ENCODE peak calls at places on chromosomes 16 and 17, in four cellular contexts. J is Peyer's patch, T is fibroblast of lung, I is thoracic aorta. E is an unnamed sample.

GRCh38 chr16:58421529-58421928 is 29.3 kb downstream of the GINS3 start:
- DNase-seq in I (no peak), J (no peak), T (no peak), E (no peak)

GRCh38 chr16:66093217-66093616 is 273.3 kb upstream of the CDH5 start:
- DNase-seq in T (peak; percentile 28), I (no peak), J (no peak), E (no peak)

GRCh38 chr17:30091771-30092170 is 24.8 kb upstream of the NSRP1 start:
- DNase-seq in T (peak; percentile 72), I (no peak), J (no peak), E (no peak)

GRCh38 chr17:81713556-81714411 is 1.7 kb downstream of the SLC25A10 start:
- DNase-seq in T (no peak), J (peak; percentile 87), I (no peak), E (no peak)

GRCh38 chr16:1920727-1921155 is 2.5 kb upstream of the HS3ST6 start:
- DNase-seq in T (peak; percentile 4), J (no peak), I (no peak), E (no peak)

GRCh38 chr17:16886655-16887322 is 85.1 kb downstream of the TNFRSF13B start:
- DNase-seq in T (no peak), I (no peak), J (no peak), E (no peak)

GRCh38 chr17:40556198-40556661 is 9.0 kb downstream of the CCR7 start:
- DNase-seq in I (no peak), J (no peak), T (no peak), E (no peak)

GRCh38 chr16:14449790-14450463 is 180.1 kb downstream of the PARN start:
- DNase-seq in I (no peak), J (no peak), T (no peak), E (no peak)

GRCh38 chr16:11379420-11379819 is 34.2 kb downstream of the RMI2 start:
- DNase-seq in T (no peak), I (no peak), J (no peak), E (no peak)

GRCh38 chr16:83023640-83024039 is 396.9 kb downstream of the CDH13 start:
- DNase-seq in J (no peak), T (no peak), I (no peak), E (no peak)

GRCh38 chr16:80962879-80963278 is 43.8 kb downstream of the CMC2 start:
- DNase-seq in I (no peak), J (no peak), T (no peak), E (no peak)

GRCh38 chr16:79042886-79043285 is 557.7 kb downstream of the MAF start:
- DNase-seq in I (no peak), T (no peak), J (no peak), E (peak; percentile 66)

GRCh38 chr17:44467108-44467507 is 36.1 kb downstream of the GPATCH8 start:
- DNase-seq in J (no peak), I (no peak), T (no peak), E (no peak)

GRCh38 chr16:1977875-1978268 is 3.4 kb downstream of the NOXO1 start:
- DNase-seq in I (no peak), J (no peak), T (no peak), E (no peak)

GRCh38 chr17:70523407-70523806 is 354.1 kb downstream of the KCNJ2 start:
- DNase-seq in J (no peak), T (no peak), I (no peak), E (no peak)

GRCh38 chr17:69287168-69287567 is 39.8 kb downstream of the ABCA5 start:
- DNase-seq in J (no peak), T (peak; percentile 15), I (no peak), E (no peak)

GRCh38 chr16:28192811-28193529 is 18.8 kb downstream of the XPO6 start:
- DNase-seq in I (no peak), J (no peak), T (no peak), E (peak; percentile 81)
- H3K4me3 ChIP-seq in I (no peak overlapping the region), J (peak overlapping the region; percentile 21), T (no peak overlapping the region), E (peak overlapping the region; percentile 53)

DNA sequence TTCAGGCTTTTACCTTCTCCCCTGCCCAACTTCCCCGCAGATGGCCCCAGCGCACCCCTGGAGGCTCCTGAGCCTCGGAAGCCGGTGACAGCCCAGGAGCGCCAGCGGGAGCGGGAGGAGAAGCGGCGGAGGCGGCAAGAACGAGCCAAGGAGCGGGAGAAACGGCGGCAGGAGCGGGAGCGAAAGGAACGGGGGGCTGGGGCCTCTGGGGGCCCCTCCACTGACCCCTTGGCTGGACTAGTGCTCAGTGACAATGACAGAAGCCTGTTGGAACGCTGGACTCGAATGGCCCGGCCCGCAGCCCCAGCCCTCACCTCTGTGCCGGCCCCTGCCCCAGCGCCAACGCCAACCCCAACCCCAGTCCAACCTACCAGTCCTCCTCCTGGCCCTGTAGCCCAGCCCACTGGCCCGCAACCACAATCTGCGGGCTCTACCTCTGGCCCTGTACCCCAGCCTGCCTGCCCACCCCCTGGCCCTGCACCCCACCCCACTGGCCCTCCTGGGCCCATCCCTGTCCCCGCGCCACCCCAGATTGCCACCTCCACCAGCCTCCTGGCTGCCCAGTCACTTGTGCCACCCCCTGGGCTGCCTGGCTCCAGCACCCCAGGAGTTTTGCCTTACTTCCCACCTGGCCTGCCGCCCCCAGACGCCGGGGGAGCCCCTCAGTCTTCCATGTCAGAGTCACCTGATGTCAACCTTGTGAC is 3.6 kb downstream of the MAPK7 start:
- DNase-seq in J (no peak), I (no peak), T (no peak), E (no peak)
- H3K27ac ChIP-seq in J (peak overlapping the region; percentile 23), I (peak overlapping the region; percentile 34), T (no peak overlapping the region), E (no peak overlapping the region)

GRCh38 chr17:67831268-67831667 is 6.0 kb downstream of the BPTF start:
- DNase-seq in T (no peak), J (no peak), I (no peak), E (no peak)

GRCh38 chr17:67830440-67830839 is 5.1 kb downstream of the BPTF start:
- DNase-seq in J (no peak), T (no peak), I (no peak), E (no peak)

GRCh38 chr17:67833946-67834631 is 8.8 kb downstream of the BPTF start:
- DNase-seq in T (no peak), I (no peak), J (no peak), E (no peak)

GRCh38 chr17:67834634-67835033 is 9.3 kb downstream of the BPTF start:
- DNase-seq in T (no peak), I (no peak), J (no peak), E (no peak)

GRCh38 chr17:67833134-67833533 is 7.8 kb downstream of the BPTF start:
- DNase-seq in T (no peak), I (no peak), J (no peak), E (no peak)
- H3K4me3 ChIP-seq in T (no peak overlapping the region), I (no peak overlapping the region), J (no peak overlapping the region), E (no peak overlapping the region)

DNA sequence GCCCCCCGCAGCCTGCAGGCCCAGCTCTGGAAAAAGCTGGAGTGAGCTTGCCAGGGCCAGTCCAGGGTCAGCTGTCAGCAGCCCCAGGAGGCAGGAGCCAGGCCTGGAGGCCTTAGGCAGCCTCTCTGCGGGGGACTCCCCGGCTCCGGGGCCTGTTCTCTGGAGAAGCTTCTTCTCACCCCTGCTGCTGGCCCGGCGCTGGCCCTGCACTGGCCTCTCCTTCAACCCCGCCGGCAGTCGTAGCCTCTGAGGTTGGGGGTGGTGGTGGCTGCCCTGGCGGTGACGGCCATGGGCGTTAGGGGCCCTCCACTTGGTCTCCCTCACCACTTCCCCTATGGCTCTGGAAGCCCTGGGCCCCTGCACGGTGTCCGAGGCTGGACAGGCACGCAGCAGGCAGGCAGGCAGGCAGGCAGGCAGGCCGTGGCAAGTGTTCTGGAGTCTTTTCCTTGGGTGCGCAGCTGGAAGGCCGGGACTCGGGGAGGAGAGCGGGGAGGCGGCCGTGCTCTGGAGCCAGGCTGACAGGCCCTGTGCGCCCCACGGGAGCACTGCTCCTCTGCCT is 2.1 kb downstream of the FOXF1 start:
- DNase-seq in T (no peak), J (no peak), I (no peak), E (no peak)
- H3K27ac ChIP-seq in T (peak overlapping the region; percentile 97), J (peak overlapping the region; percentile 95), I (no peak overlapping the region), E (no peak overlapping the region)

GRCh38 chr16:23227529-23227928 is 45.0 kb downstream of the SCNN1G start:
- DNase-seq in T (no peak), I (no peak), J (no peak), E (no peak)
- H3K4me3 ChIP-seq in T (no peak overlapping the region), I (no peak overlapping the region), J (no peak overlapping the region), E (no peak overlapping the region)

GRCh38 chr17:1039511-1040215 is 42.7 kb downstream of the TIMM22 start:
- DNase-seq in T (no peak), J (no peak), I (no peak), E (no peak)
- H3K27ac ChIP-seq in T (no peak overlapping the region), J (peak overlapping the region; percentile 59), I (peak overlapping the region; percentile 17), E (no peak overlapping the region)

GRCh38 chr16:3434373-3434772 is 8.9 kb downstream of the ZNF597 start:
- DNase-seq in I (no peak), T (no peak), J (no peak), E (no peak)

GRCh38 chr16:3431779-3432219 is 11.5 kb downstream of the ZNF597 start:
- DNase-seq in I (no peak), T (peak; percentile 52), J (no peak), E (peak; percentile 46)
- H3K4me3 ChIP-seq in I (peak overlapping the region; percentile 54), T (peak overlapping the region; percentile 19), J (peak overlapping the region; percentile 21), E (no peak overlapping the region)